ENCODE peak calls at places on chromosomes 6 and 20, in seven cellular contexts. J, L, Y, X, N, I and R are unnamed samples.

GRCh38 chr20:19683168-19683567 is 74.9 kb upstream of the RIN2 start:
- DNase-seq in I (no peak), X (no peak), L (no peak), J (no peak), N (no peak), Y (no peak), R (no peak)

GRCh38 chr6:23654745-23655144 is 471.3 kb upstream of the NRSN1 start:
- DNase-seq in Y (no peak), J (no peak), I (no peak), N (no peak), L (no peak), X (no peak), R (no peak)

GRCh38 chr20:62940875-62941274 is 2.9 kb downstream of the GID8 start:
- DNase-seq in N (no peak), Y (no peak), I (no peak), L (no peak), X (no peak), J (no peak), R (no peak)

GRCh38 chr20:62651285-62652021 is 9.2 kb downstream of the SLCO4A1 start:
- DNase-seq in N (no peak), I (no peak), J (peak), Y (no peak), X (peak), L (peak), R (no peak)

GRCh38 chr6:124683507-124683906 is 278.7 kb upstream of the RNF217 start:
- DNase-seq in N (no peak), L (no peak), Y (no peak), J (no peak), I (peak), X (no peak), R (no peak)

GRCh38 chr6:166625356-166625755 is 1.7 kb downstream of the RPS6KA2 start:
- DNase-seq in L (peak), I (no peak), J (no peak), Y (no peak), N (no peak), X (peak), R (no peak)

GRCh38 chr6:73169633-73170032 is 55.7 kb downstream of the KHDC1L start:
- DNase-seq in X (no peak), L (peak), J (no peak), Y (no peak), I (no peak), N (no peak), R (no peak)

GRCh38 chr20:7744411-7744810 is 195.8 kb downstream of the HAO1 start:
- DNase-seq in J (no peak), Y (no peak), I (no peak), X (peak), N (peak), L (peak), R (no peak)

GRCh38 chr6:24547243-24547642 is 52.5 kb downstream of the ALDH5A1 start:
- DNase-seq in J (no peak), I (peak), N (no peak), X (peak), Y (no peak), L (peak), R (no peak)

GRCh38 chr6:75290558-75290957 is 6.0 kb upstream of the TMEM30A start:
- DNase-seq in N (no peak), Y (no peak), X (no peak), L (no peak), I (no peak), J (no peak), R (no peak)

GRCh38 chr20:4592316-4593148 is 129.2 kb upstream of the PRND start:
- DNase-seq in Y (peak), J (peak), I (peak), N (no peak), X (peak), L (peak), R (no peak)

GRCh38 chr6:109671721-109672120 is 19.3 kb downstream of the AK9 start:
- DNase-seq in I (no peak), J (no peak), N (no peak), L (no peak), X (peak), Y (no peak), R (no peak)

GRCh38 chr20:53390780-53391179 is 202.9 kb downstream of the ZNF217 start:
- DNase-seq in Y (no peak), J (no peak), I (no peak), X (no peak), N (no peak), L (no peak), R (no peak)

GRCh38 chr20:31257364-31257763 is at the start of gene DEFB115:
- DNase-seq in X (no peak), Y (no peak), I (no peak), L (no peak), N (no peak), J (no peak), R (no peak)

GRCh38 chr20:31256959-31257358 is 505 bp upstream of the DEFB115 start:
- DNase-seq in X (no peak), Y (no peak), N (no peak), I (no peak), J (no peak), L (no peak), R (no peak)

GRCh38 chr20:31260326-31260932 is 3.0 kb downstream of the DEFB115 start:
- DNase-seq in Y (no peak), N (no peak), I (no peak), X (peak), J (no peak), L (peak), R (no peak)
- TF ChIP-seq CTCF in Y (peak), N (peak), I (peak), X (peak), J (no peak), L (peak), R (no peak)

GRCh38 chr6:87164004-87164403 is 8.6 kb downstream of the ZNF292 start:
- DNase-seq in X (no peak), Y (no peak), J (no peak), L (no peak), N (no peak), I (no peak), R (no peak)

GRCh38 chr6:87164506-87164905 is 9.1 kb downstream of the ZNF292 start:
- DNase-seq in N (no peak), X (no peak), I (no peak), Y (no peak), L (no peak), J (no peak), R (no peak)

GRCh38 chr6:87161299-87161698 is 5.9 kb downstream of the ZNF292 start:
- DNase-seq in I (no peak), Y (no peak), X (no peak), N (no peak), J (no peak), L (no peak), R (no peak)

DNA sequence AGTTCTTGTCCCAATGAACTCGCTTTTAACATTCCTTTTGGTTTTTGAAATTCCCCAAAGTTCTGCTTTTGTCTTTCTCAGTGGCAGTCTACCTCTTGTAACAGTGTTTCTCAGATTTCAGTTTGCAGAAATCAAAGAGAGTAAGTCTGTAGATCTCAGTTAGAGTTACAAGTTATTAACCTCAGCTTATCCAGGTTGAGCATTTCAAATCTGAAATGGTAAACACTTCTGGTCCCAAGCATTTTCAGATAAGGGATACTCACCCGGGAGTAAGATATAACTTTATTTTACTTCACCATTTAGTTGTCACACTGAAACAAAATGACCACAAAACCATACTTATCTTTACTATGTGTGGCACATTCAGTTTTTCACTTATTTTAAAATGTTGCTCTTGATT is 9.8 kb downstream of the ZNF292 start:
- DNase-seq in N (no peak), Y (no peak), I (no peak), X (no peak), L (no peak), J (no peak), R (no peak)
- TF ChIP-seq CTCF in N (no peak), Y (no peak), I (no peak), X (no peak), L (no peak), J (no peak), R (no peak)

DNA sequence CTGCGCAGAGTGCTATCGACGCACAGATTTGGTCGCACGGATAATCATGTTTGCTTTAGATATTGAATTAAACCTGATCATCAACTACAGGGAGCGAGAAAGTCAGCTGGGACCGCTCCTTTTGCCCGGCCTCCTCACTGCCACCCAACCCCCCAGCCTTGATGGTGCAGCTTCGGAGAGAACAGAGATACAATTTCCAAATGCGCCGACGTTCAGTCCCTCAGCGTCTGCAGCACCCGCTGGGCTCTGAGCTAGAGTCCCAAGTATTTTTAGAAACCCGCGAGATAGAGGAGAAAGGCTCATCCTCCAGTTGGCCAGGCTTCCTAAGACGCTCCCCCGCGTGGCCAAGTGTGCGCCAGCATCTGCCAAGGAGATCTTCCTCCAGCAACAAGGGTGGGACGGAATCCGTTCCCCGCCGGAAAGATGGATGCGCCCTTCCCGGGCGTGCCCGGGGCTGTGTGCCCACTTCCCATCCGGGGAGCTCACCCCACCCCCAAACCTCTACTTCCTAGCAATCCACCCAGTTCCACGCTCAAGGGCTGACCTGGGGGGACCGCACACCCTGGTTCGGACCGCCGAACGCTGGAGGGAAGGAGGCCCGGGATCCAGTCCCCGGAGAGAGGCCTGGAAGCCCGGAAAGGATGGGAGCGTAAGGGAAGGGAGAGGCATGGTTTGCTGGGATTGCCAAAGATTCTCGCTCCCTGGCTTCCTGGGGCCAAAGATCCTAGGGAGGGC is 4.1 kb downstream of the NKX2-2 start:
- DNase-seq in I (peak), Y (no peak), J (no peak), L (peak), X (peak), N (no peak), R (no peak)
- TF ChIP-seq CTCF in I (no peak), Y (no peak), J (no peak), L (peak), X (peak), N (no peak), R (peak)

DNA sequence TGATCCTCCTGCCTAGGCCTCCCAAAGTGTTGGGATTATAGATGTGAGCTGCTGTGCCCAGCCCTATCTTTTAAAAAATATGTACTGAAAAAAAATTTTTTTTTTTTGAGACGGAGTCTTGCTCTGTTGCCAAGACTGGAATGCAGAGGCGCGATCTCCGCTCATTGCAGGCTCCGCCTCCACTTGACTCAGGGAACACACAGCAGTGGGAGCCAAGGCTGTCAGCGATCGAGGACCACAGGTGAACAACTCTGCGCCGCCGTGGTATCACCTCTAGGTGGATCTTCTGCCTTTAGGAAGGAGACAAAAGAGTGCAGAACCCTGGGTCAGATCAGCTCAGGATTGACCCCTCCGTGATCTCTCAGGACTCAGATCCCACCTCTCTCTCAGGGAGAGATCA is 13.7 kb downstream of the RAET1E start:
- DNase-seq in I (peak), J (no peak), N (no peak), L (peak), X (peak), Y (no peak), R (no peak)
- TF ChIP-seq CTCF in I (no peak), J (no peak), N (no peak), L (no peak), X (no peak), Y (no peak), R (no peak)

GRCh38 chr20:58950603-58951002 is 30.5 kb upstream of the NELFCD start:
- DNase-seq in Y (no peak), I (no peak), J (no peak), L (no peak), N (no peak), X (no peak), R (no peak)
- TF ChIP-seq CTCF in Y (no peak), I (no peak), J (no peak), L (no peak), N (no peak), X (peak), R (no peak)

GRCh38 chr6:40780626-40781025 is 193.5 kb upstream of the LRFN2 start:
- DNase-seq in Y (no peak), N (no peak), X (no peak), L (no peak), I (no peak), J (no peak), R (no peak)
- TF ChIP-seq CTCF in Y (no peak), N (no peak), X (no peak), L (no peak), I (no peak), J (no peak), R (no peak)